ENCODE peak calls at places on chromosomes 16 and 17, in seven cellular contexts. W is NCI-H2029; A is A172; M is CD8-positive, alpha-beta T cell; T is posterior cingulate gyrus; Y is AG09309; V is testis. G is an unnamed sample.

GRCh38 chr17:3982541-3983017 is 18.3 kb upstream of the ATP2A3 start:
- DNase-seq in W (no peak), A (no peak), M (no peak), T (peak; percentile 64), Y (no peak), V (no peak), G (no peak)

GRCh38 chr17:66508896-66509843 is 206.8 kb downstream of the PRKCA start:
- DNase-seq in W (peak; percentile 58), A (peak; percentile 85), M (peak; percentile 40), T (no peak), Y (peak; percentile 87), V (no peak), G (peak; percentile 59)

GRCh38 chr16:49701867-49702494 is 153.9 kb downstream of the ZNF423 start:
- DNase-seq in W (no peak), A (no peak), M (no peak), T (peak; percentile 93), Y (peak; percentile 4), V (peak; percentile 64), G (no peak)

GRCh38 chr17:9908649-9909042 is 3.6 kb upstream of the RCVRN start:
- DNase-seq in W (no peak), A (no peak), M (no peak), T (peak; percentile 57), Y (no peak), V (no peak), G (no peak)

GRCh38 chr17:14038206-14038605 is 31.1 kb upstream of the COX10 start:
- DNase-seq in W (peak; percentile 6), A (peak; percentile 26), M (no peak), T (no peak), Y (peak; percentile 46), V (no peak), G (no peak)

GRCh38 chr17:2025220-2025621 is at the start of gene RTN4RL1:
- DNase-seq in W (no peak), A (peak; percentile 62), M (peak; percentile 73), T (peak; percentile 97), Y (no peak), V (peak; percentile 69), G (no peak)

GRCh38 chr16:81797443-81797842 is 18.4 kb downstream of the PLCG2 start:
- DNase-seq in W (no peak), A (no peak), M (no peak), T (no peak), Y (no peak), V (no peak), G (no peak)

GRCh38 chr16:8863594-8864424 is 5.0 kb downstream of the CARHSP1 start:
- DNase-seq in W (no peak), A (no peak), M (no peak), T (peak; percentile 95), Y (no peak), V (peak; percentile 93), G (no peak)

GRCh38 chr17:14510136-14510535 is 209.3 kb downstream of the HS3ST3B1 start:
- DNase-seq in W (no peak), A (no peak), M (no peak), T (no peak), Y (peak; percentile 11), V (no peak), G (no peak)

GRCh38 chr17:74539281-74539820 is 6.6 kb downstream of the CD300C start:
- DNase-seq in W (no peak), A (no peak), M (no peak), T (no peak), Y (no peak), V (no peak), G (no peak)

GRCh38 chr16:86078121-86078600 is 179.2 kb downstream of the IRF8 start:
- DNase-seq in W (no peak), A (no peak), M (no peak), T (peak; percentile 34), Y (no peak), V (no peak), G (no peak)

GRCh38 chr17:80414508-80414802 is 512 bp upstream of the ENDOV start:
- DNase-seq in W (no peak), A (no peak), M (no peak), T (no peak), Y (no peak), V (peak; percentile 33), G (no peak)

GRCh38 chr17:4648741-4649140 is 7.3 kb upstream of the ALOX15 start:
- DNase-seq in W (peak; percentile 90), A (no peak), M (no peak), T (no peak), Y (no peak), V (no peak), G (no peak)

GRCh38 chr17:14205380-14205779 is 31.3 kb downstream of the CDRT15 start:
- DNase-seq in W (no peak), A (no peak), M (no peak), T (no peak), Y (no peak), V (no peak), G (no peak)

GRCh38 chr16:89191033-89191900 is 9.1 kb downstream of the SLC22A31 start:
- DNase-seq in W (no peak), A (no peak), M (no peak), T (peak; percentile 65), Y (no peak), V (no peak), G (no peak)

GRCh38 chr16:85829266-85829665 is 29.8 kb downstream of the COX4I1 start:
- DNase-seq in W (no peak), A (no peak), M (no peak), T (peak; percentile 10), Y (no peak), V (no peak), G (no peak)

GRCh38 chr16:29738514-29738913 is 7.3 kb downstream of the C16orf54 start:
- DNase-seq in W (no peak), A (no peak), M (peak; percentile 60), T (no peak), Y (no peak), V (no peak), G (no peak)

GRCh38 chr16:57262841-57263584 is 18.0 kb downstream of the ARL2BP start:
- DNase-seq in W (no peak), A (no peak), M (no peak), T (no peak), Y (no peak), V (peak; percentile 16), G (no peak)

GRCh38 chr16:50245417-50246298 is 20.7 kb upstream of the ADCY7 start:
- DNase-seq in W (no peak), A (peak; percentile 68), M (peak; percentile 47), T (no peak), Y (no peak), V (peak; percentile 35), G (no peak)

GRCh38 chr16:74877706-74878105 is 103.1 kb upstream of the FA2H start:
- DNase-seq in W (no peak), A (no peak), M (no peak), T (no peak), Y (no peak), V (no peak), G (no peak)

GRCh38 chr17:41735744-41736143 is 1.3 kb upstream of the HAP1 start:
- DNase-seq in W (no peak), A (no peak), M (no peak), T (no peak), Y (no peak), V (no peak), G (no peak)

GRCh38 chr17:50095626-50096037 is 481 bp downstream of the PDK2 start:
- DNase-seq in W (no peak), A (no peak), M (no peak), T (no peak), Y (no peak), V (no peak), G (no peak)

GRCh38 chr16:46555981-46556380 is 65.2 kb downstream of the SHCBP1 start:
- DNase-seq in W (no peak), A (peak; percentile 22), M (no peak), T (no peak), Y (no peak), V (no peak), G (no peak)

GRCh38 chr17:38355256-38355655 is 3.6 kb downstream of the SOCS7 start:
- DNase-seq in W (no peak), A (no peak), M (no peak), T (peak; percentile 86), Y (no peak), V (no peak), G (no peak)

GRCh38 chr16:72995151-72995881 is 52.6 kb downstream of the ZFHX3 start:
- DNase-seq in W (no peak), A (no peak), M (no peak), T (no peak), Y (no peak), V (no peak), G (no peak)

GRCh38 chr17:50211249-50212120 is 10.1 kb upstream of the COL1A1 start:
- DNase-seq in W (no peak), A (no peak), M (no peak), T (no peak), Y (no peak), V (no peak), G (no peak)

G was measured in AG04450.